ENCODE peak calls at places on chromosomes 1 and 21, in six cellular contexts. E, A, D, I, O and Q are unnamed samples.
A peak's percentile ranks its signal among the peaks of the same experiment; 100 is the strongest.

GRCh38 chr1:28553229-28553930 is 495 bp downstream of the TRNAU1AP start:
- DNase-seq in E (no peak), D (peak; percentile 40), O (peak; percentile 49), A (peak; percentile 34), I (no peak), Q (peak; percentile 49)

GRCh38 chr1:62689524-62689923 is 1.3 kb upstream of the DOCK7 start:
- DNase-seq in I (no peak), D (no peak), E (no peak), O (no peak), A (peak; percentile 78), Q (no peak)

GRCh38 chr1:153265457-153265856 is 6.0 kb downstream of the LORICRIN start:
- DNase-seq in D (no peak), E (no peak), I (no peak), O (no peak), A (no peak), Q (no peak)

GRCh38 chr1:70079546-70079945 is 125.8 kb downstream of the LRRC40 start:
- DNase-seq in E (peak; percentile 63), I (no peak), D (no peak), A (no peak), O (no peak), Q (no peak)

GRCh38 chr1:185063719-185064118 is 18.4 kb downstream of the RNF2 start:
- DNase-seq in E (no peak), A (no peak), O (no peak), D (no peak), I (no peak), Q (no peak)

GRCh38 chr1:87292684-87293493 is 35.8 kb upstream of the LMO4 start:
- DNase-seq in O (peak; percentile 86), E (no peak), D (peak; percentile 71), I (no peak), A (peak; percentile 53), Q (peak; percentile 66)

GRCh38 chr1:64240209-64240608 is 36.8 kb downstream of the UBE2U start:
- DNase-seq in O (no peak), A (peak; percentile 29), E (no peak), D (no peak), I (no peak), Q (no peak)

GRCh38 chr1:116855220-116855619 is 54.5 kb upstream of the PTGFRN start:
- DNase-seq in D (no peak), I (no peak), O (peak; percentile 43), E (no peak), A (peak; percentile 52), Q (peak; percentile 49)

GRCh38 chr1:196678510-196678884 is 26.7 kb downstream of the CFH start:
- DNase-seq in D (no peak), A (peak; percentile 70), I (no peak), E (peak; percentile 87), O (no peak), Q (no peak)

GRCh38 chr1:15371610-15372539 is 37.8 kb upstream of the EFHD2 start:
- DNase-seq in A (no peak), D (no peak), E (no peak), O (no peak), I (no peak), Q (no peak)

GRCh38 chr1:186059752-186060151 is 315.3 kb downstream of the TPR start:
- DNase-seq in D (no peak), A (peak; percentile 12), O (no peak), I (no peak), E (no peak), Q (no peak)

GRCh38 chr1:236016083-236016482 is 48.8 kb downstream of the NID1 start:
- DNase-seq in O (peak; percentile 28), E (no peak), A (peak; percentile 74), I (no peak), D (no peak), Q (no peak)

GRCh38 chr21:41648591-41649031 is 118.2 kb downstream of the RIPK4 start:
- DNase-seq in D (no peak), O (no peak), E (peak; percentile 46), I (no peak), A (peak; percentile 81), Q (no peak)

GRCh38 chr1:12485231-12486172 is 132.5 kb downstream of the DHRS3 start:
- DNase-seq in A (peak; percentile 77), I (no peak), E (no peak), D (no peak), O (no peak), Q (no peak)

GRCh38 chr1:1883092-1883858 is 7.6 kb downstream of the GNB1 start:
- DNase-seq in I (no peak), D (no peak), A (peak; percentile 38), O (no peak), E (no peak), Q (no peak)

GRCh38 chr1:155186955-155187891 is 13.6 kb downstream of the TRIM46 start:
- DNase-seq in I (no peak), O (no peak), A (no peak), E (no peak), D (no peak), Q (no peak)

GRCh38 chr1:33612877-33613487 is 140.5 kb downstream of the ZSCAN20 start:
- DNase-seq in I (no peak), E (peak; percentile 16), A (peak; percentile 64), O (peak; percentile 62), D (peak; percentile 78), Q (peak; percentile 41)

GRCh38 chr1:239757711-239758110 is 334.0 kb upstream of the FMN2 start:
- DNase-seq in D (no peak), E (no peak), I (no peak), O (no peak), A (no peak), Q (no peak)

GRCh38 chr1:46183119-46183842 is 7.0 kb upstream of the P3R3URF start:
- DNase-seq in E (peak; percentile 97), O (peak; percentile 92), D (no peak), I (peak; percentile 76), A (peak; percentile 92), Q (peak; percentile 93)

GRCh38 chr1:240653030-240653429 is 41.1 kb upstream of the GREM2 start:
- DNase-seq in E (no peak), O (no peak), D (no peak), I (no peak), A (no peak), Q (no peak)

GRCh38 chr1:30650959-30651320 is 72.4 kb downstream of the MATN1 start:
- DNase-seq in I (no peak), E (no peak), O (no peak), A (no peak), D (no peak), Q (no peak)

GRCh38 chr1:84632975-84633427 is 57.3 kb downstream of the SSX2IP start:
- DNase-seq in I (no peak), O (peak; percentile 42), A (peak; percentile 60), D (no peak), E (no peak), Q (peak; percentile 57)

GRCh38 chr21:38165466-38166213 is 91.2 kb upstream of the KCNJ15 start:
- DNase-seq in D (no peak), E (no peak), I (no peak), O (no peak), A (peak; percentile 87), Q (no peak)

GRCh38 chr21:14554948-14555347 is 8.8 kb upstream of the SAMSN1 start:
- DNase-seq in A (no peak), O (no peak), D (no peak), E (no peak), I (no peak), Q (no peak)

GRCh38 chr1:112540395-112540794 is 31.6 kb downstream of the WNT2B start:
- DNase-seq in O (no peak), D (no peak), E (no peak), I (no peak), A (peak; percentile 64), Q (no peak)

GRCh38 chr1:17274186-17275170 is 25.6 kb downstream of the PADI3 start:
- DNase-seq in E (no peak), I (no peak), D (peak; percentile 75), A (peak; percentile 26), O (peak; percentile 79), Q (peak; percentile 74)

GRCh38 chr1:79928901-79929300 is 922.4 kb upstream of the ADGRL4 start:
- DNase-seq in E (no peak), O (no peak), A (no peak), I (no peak), D (no peak), Q (no peak)

GRCh38 chr1:220564216-220564615 is 36.3 kb downstream of the MARK1 start:
- DNase-seq in A (no peak), E (no peak), O (no peak), I (no peak), D (no peak), Q (no peak)

GRCh38 chr1:3350441-3351261 is 103.8 kb upstream of the ARHGEF16 start:
- DNase-seq in A (no peak), I (peak; percentile 39), E (no peak), O (no peak), D (no peak), Q (no peak)
- TF ChIP-seq CTCF in A (peak; percentile 14), I (peak; percentile 30), E (no peak), O (no peak), D (no peak), Q (no peak)

GRCh38 chr1:102431253-102431652 is 434.5 kb upstream of the OLFM3 start:
- DNase-seq in D (no peak), A (no peak), O (no peak), I (no peak), E (no peak), Q (no peak)

GRCh38 chr1:102435483-102435882 is 438.8 kb upstream of the OLFM3 start:
- DNase-seq in O (no peak), D (no peak), I (no peak), E (no peak), A (no peak), Q (no peak)

GRCh38 chr1:102434421-102434820 is 437.7 kb upstream of the OLFM3 start:
- DNase-seq in I (no peak), D (peak; percentile 27), E (no peak), O (peak; percentile 3), A (no peak), Q (no peak)
- TF ChIP-seq CTCF in I (no peak), D (peak; percentile 61), E (peak; percentile 52), O (no peak), A (peak; percentile 7), Q (no peak)

DNA sequence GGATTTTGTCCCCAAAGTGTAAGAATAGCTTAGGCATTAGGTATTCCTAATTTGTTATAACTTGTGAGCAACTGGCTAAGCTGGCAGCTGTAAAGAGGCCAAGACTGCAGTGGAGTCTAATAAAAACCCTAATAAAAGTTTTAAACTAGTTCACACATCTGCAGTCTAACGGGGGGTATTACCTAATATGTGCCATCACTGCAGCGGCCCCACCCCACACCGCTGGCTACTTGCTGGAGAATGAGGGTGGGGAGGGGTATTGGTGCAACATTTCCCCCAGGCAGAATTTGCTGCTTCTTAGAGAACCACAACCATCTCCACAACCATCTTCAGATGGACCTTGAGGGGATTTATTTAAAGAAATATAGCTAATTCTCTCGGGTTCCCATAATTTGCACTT is 135.0 kb downstream of the ZC3H11B start:
- DNase-seq in A (no peak), I (no peak), O (no peak), E (no peak), D (no peak), Q (no peak)
- TF ChIP-seq CTCF in A (no peak), I (no peak), O (no peak), E (no peak), D (no peak), Q (no peak)

DNA sequence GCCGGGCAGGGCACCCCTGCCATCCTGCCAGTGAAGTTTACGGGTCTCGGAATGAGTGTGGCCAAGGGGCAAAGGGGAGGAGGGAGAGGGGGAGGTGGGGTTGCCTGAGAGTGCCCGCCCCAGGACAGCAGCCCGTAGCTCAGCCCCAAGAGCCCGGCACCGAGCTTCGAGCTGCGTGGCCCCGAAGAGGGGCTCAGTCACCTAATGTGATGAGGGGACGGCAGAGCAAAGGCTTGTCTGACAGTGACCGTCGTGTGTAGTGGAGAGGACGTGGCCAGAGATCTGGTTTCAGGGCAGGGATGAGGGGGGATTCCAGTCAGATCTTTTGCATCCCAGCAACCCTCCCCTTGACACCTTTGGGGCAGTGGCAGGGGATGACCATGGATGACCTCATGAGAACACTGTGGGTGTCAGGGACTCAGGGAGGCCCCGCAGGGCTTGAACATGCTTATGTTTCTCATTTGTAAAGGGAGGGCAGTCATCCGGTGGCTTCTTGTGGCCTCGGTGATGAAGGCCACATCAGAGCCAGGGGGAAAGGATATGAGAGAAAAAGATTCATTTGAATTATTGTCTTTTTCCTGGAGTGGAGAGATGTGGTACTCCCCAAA is 1.1 kb upstream of the TRPM2 start:
- DNase-seq in A (no peak), I (no peak), D (no peak), O (no peak), E (no peak), Q (no peak)
- TF ChIP-seq CTCF in A (no peak), I (no peak), D (no peak), O (no peak), E (no peak), Q (no peak)